ENCODE peak calls at places on chromosomes 12 and 14, in eight cellular contexts. I, V, H, P, C, U, R and L are unnamed samples.

GRCh38 chr12:27179399-27180214 is 64.5 kb upstream of the STK38L start:
- DNase-seq in R (no peak), C (peak; percentile 52), H (peak; percentile 25), U (no peak), P (no peak), V (no peak), I (no peak), L (no peak)

GRCh38 chr14:39441805-39442204 is 9.6 kb upstream of the FBXO33 start:
- DNase-seq in V (no peak), R (no peak), C (no peak), P (no peak), H (no peak), I (no peak), U (no peak), L (no peak)

GRCh38 chr12:132150780-132151144 is 6.5 kb downstream of the NOC4L start:
- DNase-seq in C (no peak), R (no peak), H (no peak), I (peak; percentile 48), P (peak; percentile 40), V (no peak), U (no peak), L (no peak)

GRCh38 chr12:108819920-108820699 is 37.3 kb downstream of the SSH1 start:
- DNase-seq in V (no peak), C (no peak), P (no peak), R (no peak), H (no peak), U (peak; percentile 31), I (no peak), L (no peak)

GRCh38 chr14:101224356-101225115 is 321.0 kb upstream of the RTL1 start:
- DNase-seq in I (no peak), V (no peak), H (no peak), P (peak; percentile 20), R (no peak), U (no peak), C (no peak), L (no peak)

GRCh38 chr12:113392988-113393579 is 10.6 kb downstream of the SDS start:
- DNase-seq in U (no peak), C (peak; percentile 54), V (no peak), P (peak; percentile 88), R (no peak), H (peak; percentile 48), I (no peak), L (no peak)

GRCh38 chr12:52857500-52857899 is 8.7 kb upstream of the KRT78 start:
- DNase-seq in U (no peak), P (no peak), R (no peak), V (no peak), H (no peak), C (no peak), I (no peak), L (no peak)

GRCh38 chr12:113152196-113152834 is 2.8 kb downstream of the CFAP73 start:
- DNase-seq in R (no peak), H (no peak), I (no peak), C (no peak), V (no peak), U (no peak), P (no peak), L (no peak)

GRCh38 chr14:74704656-74705055 is 8.2 kb downstream of the AREL1 start:
- DNase-seq in I (no peak), C (no peak), U (no peak), H (no peak), V (no peak), P (no peak), R (no peak), L (no peak)

GRCh38 chr12:23729354-23729753 is 220.1 kb downstream of the SOX5 start:
- DNase-seq in U (no peak), H (no peak), V (no peak), I (no peak), C (no peak), R (no peak), P (no peak), L (no peak)

GRCh38 chr12:45220366-45220931 is 4.6 kb downstream of the ANO6 start:
- DNase-seq in H (no peak), P (no peak), U (no peak), V (no peak), R (no peak), C (no peak), I (no peak), L (no peak)

GRCh38 chr12:97306121-97306520 is 156.5 kb upstream of the RMST start:
- DNase-seq in I (no peak), U (no peak), V (peak; percentile 85), R (no peak), H (no peak), P (no peak), C (peak; percentile 25), L (peak; percentile 5)

GRCh38 chr12:227286-227915 is 13.4 kb upstream of the SLC6A12 start:
- DNase-seq in C (no peak), H (no peak), U (no peak), I (peak; percentile 27), V (no peak), R (no peak), P (no peak), L (no peak)

GRCh38 chr12:224330-224729 is 10.4 kb upstream of the SLC6A12 start:
- DNase-seq in H (no peak), P (no peak), I (peak; percentile 39), U (no peak), V (no peak), C (no peak), R (no peak), L (no peak)

GRCh38 chr12:227923-228845 is 14.2 kb upstream of the SLC6A12 start:
- DNase-seq in U (peak; percentile 17), V (no peak), I (peak; percentile 36), H (no peak), C (no peak), P (no peak), R (no peak), L (no peak)

GRCh38 chr12:225012-225411 is 11.1 kb upstream of the SLC6A12 start:
- DNase-seq in R (no peak), U (peak; percentile 39), V (no peak), I (peak; percentile 55), H (no peak), P (no peak), C (no peak), L (no peak)

GRCh38 chr12:226401-226800 is 12.4 kb upstream of the SLC6A12 start:
- DNase-seq in C (no peak), V (no peak), H (no peak), P (no peak), I (peak; percentile 54), U (peak; percentile 45), R (no peak), L (no peak)
- TF ChIP-seq CTCF in C (no peak), V (no peak), H (no peak), P (no peak), I (no peak), U (no peak), R (no peak), L (no peak)

DNA sequence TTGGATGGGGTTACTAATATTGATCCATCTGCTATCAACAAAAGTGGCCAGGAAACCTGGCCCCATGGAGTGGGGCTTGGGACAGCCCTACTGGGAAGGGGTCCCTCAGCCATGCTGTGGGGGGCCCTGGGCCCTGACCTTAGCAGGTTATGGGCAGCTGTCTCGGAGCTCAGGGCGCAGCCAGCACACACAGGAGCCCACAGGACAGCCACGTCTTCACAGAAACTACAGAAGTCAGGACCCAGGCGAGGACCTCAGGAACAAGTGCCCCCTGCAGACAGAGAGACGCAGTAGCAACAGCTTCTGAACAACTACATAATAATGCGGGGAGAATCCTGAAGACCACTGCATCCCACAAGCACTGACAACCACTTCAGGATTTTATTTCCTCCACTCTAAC is 11.9 kb upstream of the FKBP11 start:
- DNase-seq in H (no peak), I (peak; percentile 28), V (peak; percentile 21), R (no peak), C (no peak), P (no peak), U (no peak), L (peak; percentile 12)
- TF ChIP-seq CTCF in H (peak; percentile 17), I (no peak), V (peak; percentile 57), R (no peak), C (no peak), P (no peak), U (no peak), L (no peak)

DNA sequence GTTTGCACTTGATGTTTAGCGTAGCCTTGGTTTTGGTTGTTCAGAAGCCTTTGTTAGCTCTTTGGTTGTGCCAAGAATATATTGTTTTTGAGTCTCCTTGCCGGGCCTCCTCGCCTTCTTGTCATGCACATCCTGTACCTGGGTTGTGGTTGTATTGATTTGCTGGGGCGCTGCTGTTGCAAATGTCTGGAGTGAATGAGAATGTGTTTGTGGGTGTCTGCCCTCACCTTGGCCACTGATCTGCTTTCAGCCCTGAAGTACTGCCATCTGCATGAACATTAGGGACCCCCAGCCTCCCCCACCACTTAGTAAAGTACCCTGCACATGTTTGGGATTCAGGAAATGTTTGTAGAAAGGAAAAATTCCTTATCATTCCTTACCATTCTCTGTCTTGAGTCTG is 16.5 kb downstream of the PRKCH start:
- DNase-seq in V (no peak), P (no peak), H (no peak), R (no peak), C (no peak), I (no peak), U (no peak), L (no peak)
- TF ChIP-seq CTCF in V (no peak), P (no peak), H (no peak), R (no peak), C (no peak), I (no peak), U (no peak), L (no peak)

GRCh38 chr12:107557589-107558100 is 128.0 kb upstream of the PWP1 start:
- DNase-seq in C (no peak), R (no peak), P (no peak), U (no peak), V (no peak), I (no peak), H (no peak), L (no peak)

GRCh38 chr12:107558816-107559382 is 126.7 kb upstream of the PWP1 start:
- DNase-seq in C (no peak), H (peak; percentile 93), U (no peak), V (no peak), P (no peak), R (no peak), I (no peak), L (no peak)

GRCh38 chr12:107558141-107558815 is 127.3 kb upstream of the PWP1 start:
- DNase-seq in P (no peak), R (no peak), V (no peak), C (no peak), U (no peak), H (no peak), I (no peak), L (no peak)

GRCh38 chr12:107560906-107561285 is 124.7 kb upstream of the PWP1 start:
- DNase-seq in I (no peak), V (no peak), C (no peak), U (no peak), R (no peak), P (no peak), H (no peak), L (no peak)

DNA sequence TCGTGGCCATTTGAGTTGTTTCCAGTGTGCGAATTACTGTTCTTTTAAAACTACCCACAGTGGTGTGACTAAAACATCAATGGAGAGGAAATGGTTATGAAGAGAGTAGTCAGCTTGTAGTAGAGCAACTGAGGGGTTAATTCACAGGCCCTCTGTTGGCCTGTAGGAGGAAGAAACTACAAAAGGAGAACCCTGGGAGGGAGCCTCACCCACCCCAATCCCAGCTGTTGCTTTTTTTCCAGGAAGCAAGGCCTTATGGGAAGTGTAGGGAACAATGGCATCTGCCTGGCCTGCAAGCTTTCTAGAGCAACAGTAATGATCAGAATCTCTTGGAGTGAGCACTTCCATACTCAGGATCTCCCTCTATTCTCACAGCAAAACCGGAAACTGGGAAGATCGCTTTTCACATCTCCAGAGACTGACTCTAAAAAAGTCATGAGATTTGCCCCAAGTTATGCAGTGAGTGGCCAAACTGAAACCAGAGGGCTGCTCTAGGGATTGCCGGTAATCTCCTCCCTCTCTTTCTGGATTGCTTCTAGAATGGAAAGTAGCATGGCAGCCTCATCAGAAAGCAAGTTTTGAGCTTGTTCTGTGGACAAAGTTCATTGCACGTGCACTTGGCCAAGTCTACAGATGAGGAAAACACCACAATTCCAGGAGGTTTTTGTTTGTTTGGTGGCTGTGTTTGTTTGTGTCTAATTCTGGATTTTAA is 125.2 kb upstream of the PWP1 start:
- DNase-seq in P (no peak), V (no peak), I (no peak), H (peak; percentile 12), C (no peak), R (no peak), U (no peak), L (peak; percentile 9)
- TF ChIP-seq CTCF in P (no peak), V (no peak), I (no peak), H (no peak), C (no peak), R (no peak), U (no peak), L (no peak)